ENCODE peak calls at places on chromosomes 12 and 14, in four cellular contexts. A is choroid plexus epithelial cell, M is WTC11, P is esophagus muscularis mucosa. B is an unnamed sample.

GRCh38 chr14:105388110-105388951 is 10.0 kb upstream of the TEX22 start:
- DNase-seq in A (no peak), P (no peak), M (no peak), B (no peak)

GRCh38 chr14:69701857-69702256 is 65.1 kb upstream of the SRSF5 start:
- DNase-seq in A (no peak), M (no peak), P (no peak), B (no peak)

GRCh38 chr12:81888961-81889360 is 129.8 kb upstream of the PPFIA2 start:
- DNase-seq in A (no peak), M (no peak), P (no peak), B (no peak)

GRCh38 chr12:93536766-93537515 is 35.5 kb upstream of the SOCS2 start:
- DNase-seq in P (no peak), A (no peak), M (no peak), B (no peak)

GRCh38 chr14:38481939-38482678 is 226.2 kb upstream of the CLEC14A start:
- DNase-seq in A (peak), M (no peak), P (no peak), B (no peak)

GRCh38 chr12:115597157-115597712 is 680.3 kb downstream of the MED13L start:
- DNase-seq in M (no peak), P (no peak), A (peak), B (no peak)

GRCh38 chr12:103169-103981 is 36.8 kb downstream of the IQSEC3 start:
- DNase-seq in A (no peak), P (no peak), M (peak), B (no peak)

GRCh38 chr14:69901113-69901951 is 22.1 kb downstream of the SMOC1 start:
- DNase-seq in M (no peak), P (no peak), A (peak), B (no peak)

GRCh38 chr12:94922561-94922960 is 80.9 kb downstream of the NDUFA12 start:
- DNase-seq in A (peak), M (peak), P (no peak), B (no peak)

GRCh38 chr14:72291908-72292688 is 359.9 kb downstream of the RGS6 start:
- DNase-seq in A (peak), M (peak), P (peak), B (no peak)

GRCh38 chr12:111773801-111774551 is 7.2 kb downstream of the ALDH2 start:
- DNase-seq in M (no peak), P (peak), A (peak), B (no peak)

GRCh38 chr12:84814664-84815245 is 97.8 kb downstream of the SLC6A15 start:
- DNase-seq in A (no peak), P (no peak), M (no peak), B (no peak)

GRCh38 chr12:105281694-105282049 is 45.7 kb upstream of the APPL2 start:
- DNase-seq in M (no peak), A (no peak), P (no peak), B (no peak)

GRCh38 chr12:24256636-24257150 is 307.2 kb upstream of the SOX5 start:
- DNase-seq in A (no peak), M (no peak), P (no peak), B (no peak)

GRCh38 chr12:65460076-65460475 is 181.6 kb downstream of the MSRB3 start:
- DNase-seq in M (peak), A (no peak), P (no peak), B (no peak)

GRCh38 chr14:58151701-58152568 is at the start of gene ARMH4:
- DNase-seq in M (peak), A (peak), P (peak), B (peak)

GRCh38 chr12:49198431-49199155 is 9.7 kb upstream of the TUBA1A start:
- DNase-seq in P (no peak), M (peak), A (peak), B (no peak)

GRCh38 chr12:121288941-121289340 is 7.6 kb downstream of the CAMKK2 start:
- DNase-seq in M (no peak), P (no peak), A (peak), B (no peak)

GRCh38 chr12:65696227-65696626 is 128.1 kb upstream of the HMGA2 start:
- DNase-seq in A (peak), M (no peak), P (no peak), B (no peak)

GRCh38 chr12:1825382-1826102 is 5.2 kb downstream of the LRTM2 start:
- DNase-seq in M (no peak), P (no peak), A (no peak), B (no peak)

GRCh38 chr12:51886021-51886710 is 1.7 kb upstream of the ANKRD33 start:
- DNase-seq in A (peak), P (no peak), M (no peak), B (no peak)

GRCh38 chr12:55698241-55698955 is 9.3 kb downstream of the ITGA7 start:
- DNase-seq in P (no peak), A (no peak), M (no peak), B (no peak)

GRCh38 chr12:88062464-88062863 is 33.3 kb upstream of the C12orf50 start:
- DNase-seq in M (no peak), A (no peak), P (no peak), B (no peak)

GRCh38 chr14:94555991-94556390 is 5.3 kb upstream of the SERPINA4 start:
- DNase-seq in A (no peak), M (no peak), P (no peak), B (no peak)

GRCh38 chr14:95871531-95871930 is 5.1 kb upstream of the TUNAR start:
- DNase-seq in A (no peak), P (no peak), M (no peak), B (no peak)

GRCh38 chr14:26622611-26623010 is 24.8 kb upstream of the NOVA1 start:
- DNase-seq in A (no peak), P (no peak), M (no peak), B (no peak)

GRCh38 chr12:65881348-65881961 is 57.2 kb downstream of the HMGA2 start:
- DNase-seq in P (no peak), A (peak), M (peak), B (no peak)

GRCh38 chr12:118377005-118377890 is 893 bp downstream of the SUDS3 start:
- DNase-seq in P (no peak), M (no peak), A (no peak), B (no peak)

GRCh38 chr14:104821229-104821945 is 20.5 kb downstream of the ZBTB42 start:
- DNase-seq in A (no peak), M (peak), P (no peak), B (no peak)

GRCh38 chr12:90280033-90280432 is 571.4 kb upstream of the ATP2B1 start:
- DNase-seq in P (no peak), A (peak), M (no peak), B (no peak)

GRCh38 chr12:2689879-2690278 is 104.9 kb upstream of the FKBP4 start:
- DNase-seq in M (no peak), P (peak), A (no peak), B (no peak)

GRCh38 chr12:122886851-122887816 is 8.8 kb downstream of the VPS37B start:
- DNase-seq in P (no peak), A (peak), M (no peak), B (no peak)

GRCh38 chr12:121145221-121145620 is 12.5 kb downstream of the P2RX7 start:
- DNase-seq in M (no peak), A (peak), P (no peak), B (no peak)

GRCh38 chr14:74290415-74290814 is 12.3 kb downstream of the ABCD4 start:
- DNase-seq in P (no peak), M (peak), A (peak), B (no peak)
- TF ChIP-seq CTCF in P (peak), M (peak), A (peak), B (peak)

GRCh38 chr14:103542545-103543088 is 13.6 kb downstream of the TRMT61A start:
- DNase-seq in A (no peak), M (peak), P (no peak), B (no peak)
- TF ChIP-seq CTCF in A (no peak), M (no peak), P (no peak), B (no peak)

GRCh38 chr12:23014749-23015148 is 389.8 kb downstream of the ETNK1 start:
- DNase-seq in M (no peak), A (peak), P (no peak), B (no peak)
- TF ChIP-seq CTCF in M (no peak), A (peak), P (no peak), B (peak)

DNA sequence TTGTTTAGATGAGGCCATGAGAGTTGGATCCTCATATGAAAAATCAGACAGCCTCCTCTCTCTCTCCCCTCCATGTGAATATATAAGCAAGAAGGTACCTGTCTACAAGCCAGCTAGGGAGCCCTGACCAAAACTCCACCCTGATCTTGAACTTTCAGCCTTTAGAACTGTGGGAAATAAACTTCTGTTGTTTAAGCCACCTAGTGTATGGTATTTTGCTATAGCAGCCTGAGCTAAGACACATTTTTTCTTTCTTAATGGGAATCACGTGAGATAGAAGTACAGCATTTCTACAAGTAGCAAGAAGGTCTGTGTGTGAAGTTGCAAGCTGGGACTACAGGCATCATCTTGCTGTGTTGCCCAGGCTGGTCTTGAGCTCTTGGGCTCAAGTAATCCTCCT is 16.3 kb upstream of the ABHD12B start:
- DNase-seq in M (no peak), A (peak), P (no peak), B (no peak)
- TF ChIP-seq CTCF in M (no peak), A (peak), P (no peak), B (peak)

DNA sequence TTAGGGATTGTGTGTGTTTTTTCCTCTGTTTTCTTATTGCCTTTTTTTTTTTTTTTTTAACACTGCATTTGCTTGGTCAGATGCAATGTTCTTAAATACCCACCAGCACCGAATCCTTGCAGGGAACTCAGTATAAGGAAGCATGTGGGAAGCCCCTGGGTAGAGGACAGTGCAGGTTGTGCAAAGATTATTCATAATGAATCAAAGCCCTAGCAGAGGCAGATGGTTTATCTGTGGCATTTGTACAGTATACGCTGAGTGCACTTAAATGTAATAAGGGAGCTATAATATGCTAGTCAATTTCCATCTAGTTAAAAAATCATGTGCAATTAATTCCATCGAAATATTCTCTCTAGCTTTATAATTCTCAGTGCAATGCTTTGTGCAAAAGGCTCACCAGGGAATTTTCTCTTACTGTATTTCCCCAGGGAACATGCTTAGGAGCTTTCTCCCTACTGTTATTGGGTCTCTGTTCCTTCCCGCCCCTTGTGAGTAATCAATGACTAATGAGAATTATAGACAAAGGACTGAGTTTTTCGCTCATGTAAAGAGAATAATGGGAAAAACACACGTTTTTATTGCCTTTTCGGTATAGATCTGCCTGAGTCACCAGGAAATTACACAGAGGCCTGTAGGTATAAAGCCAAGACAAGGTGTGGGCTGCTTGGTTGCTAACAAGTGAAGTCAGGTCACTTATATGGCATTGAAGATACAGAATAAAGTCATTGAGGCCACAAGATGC is 1214.3 kb upstream of the TMEM132C start:
- DNase-seq in A (no peak), M (no peak), P (no peak), B (no peak)
- TF ChIP-seq CTCF in A (no peak), M (no peak), P (no peak), B (no peak)

GRCh38 chr14:90396342-90397339 is at the start of gene CALM1:
- DNase-seq in A (peak), M (peak), P (peak), B (peak)
- TF ChIP-seq CTCF in A (no peak), M (no peak), P (no peak), B (no peak)

GRCh38 chr12:69042970-69043369 is 110.0 kb upstream of the CPM start:
- DNase-seq in P (no peak), M (peak), A (peak), B (no peak)
- TF ChIP-seq CTCF in P (no peak), M (no peak), A (no peak), B (no peak)

GRCh38 chr12:5073838-5074237 is 30.2 kb downstream of the KCNA5 start:
- DNase-seq in A (peak), M (peak), P (no peak), B (no peak)
- TF ChIP-seq CTCF in A (peak), M (no peak), P (no peak), B (peak)

B was measured in osteocyte.